ENCODE peak calls at places on chromosomes 2 and 18, in four cellular contexts. One of them, this sample, is unnamed. For H3K36me3 and H3K9me3, the result is how much of the 10 kb centered on the place peaks cover.

GRCh38 chr2:219230201-219230540 is 565 bp downstream of the ANKZF1 start:
- DNase-seq in ovary: no peak
- DNase-seq in WERI-Rb-1: peak
- DNase-seq in heart left ventricle: no peak
- DNase-seq in this sample: peak

GRCh38 chr2:3326871-3327270 is 50.7 kb downstream of the EIPR1 start:
- DNase-seq in ovary: no peak
- DNase-seq in WERI-Rb-1: no peak
- DNase-seq in heart left ventricle: no peak
- DNase-seq in this sample: no peak

GRCh38 chr2:71620116-71620515 is 166.8 kb downstream of the DYSF start:
- DNase-seq in ovary: no peak
- DNase-seq in WERI-Rb-1: no peak
- DNase-seq in heart left ventricle: no peak
- DNase-seq in this sample: no peak

GRCh38 chr2:42513252-42513918 is 19.6 kb upstream of the KCNG3 start:
- DNase-seq in ovary: no peak
- DNase-seq in WERI-Rb-1: peak
- DNase-seq in heart left ventricle: no peak
- DNase-seq in this sample: peak

GRCh38 chr2:47041065-47041464 is 114.0 kb downstream of the STPG4 start:
- DNase-seq in ovary: peak
- DNase-seq in WERI-Rb-1: no peak
- DNase-seq in heart left ventricle: peak
- DNase-seq in this sample: no peak

GRCh38 chr2:98233941-98234340 is 112.3 kb upstream of the CNGA3 start:
- DNase-seq in ovary: no peak
- DNase-seq in WERI-Rb-1: no peak
- DNase-seq in heart left ventricle: no peak
- DNase-seq in this sample: no peak

GRCh38 chr18:44681039-44681595 is 429 bp downstream of the SETBP1 start:
- DNase-seq in ovary: no peak
- DNase-seq in WERI-Rb-1: no peak
- DNase-seq in heart left ventricle: no peak
- DNase-seq in this sample: no peak

GRCh38 chr2:33047939-33048338 is 101.2 kb downstream of the LTBP1 start:
- DNase-seq in ovary: no peak
- DNase-seq in WERI-Rb-1: no peak
- DNase-seq in heart left ventricle: no peak
- DNase-seq in this sample: no peak

DNA sequence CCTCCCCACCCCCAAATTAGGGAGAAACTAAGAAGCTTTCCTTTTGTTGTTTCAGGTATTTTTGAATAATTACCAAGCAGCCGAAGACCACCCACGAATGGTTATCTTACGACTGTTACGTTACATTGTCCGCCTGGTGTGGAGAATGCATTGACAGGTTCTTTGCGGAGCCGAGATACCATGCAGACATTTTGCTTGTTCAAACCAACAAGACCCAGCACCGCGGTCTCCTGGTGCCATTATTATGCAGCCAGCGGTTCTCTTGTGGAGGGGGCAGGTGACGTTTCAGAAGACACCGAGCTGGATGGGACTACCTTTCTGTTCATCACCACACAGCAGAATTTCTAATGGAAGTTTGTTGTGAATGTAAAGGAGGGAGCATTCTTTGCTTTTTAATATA is 43.4 kb downstream of the BCL2L11 start:
- DNase-seq in ovary: no peak
- DNase-seq in WERI-Rb-1: no peak
- DNase-seq in heart left ventricle: no peak
- DNase-seq in this sample: no peak
- H3K36me3 ChIP-seq in ovary: under half
- H3K36me3 ChIP-seq in WERI-Rb-1: under half
- H3K36me3 ChIP-seq in heart left ventricle: under half
- H3K36me3 ChIP-seq in this sample: under half

GRCh38 chr2:54942373-54942772 is 107.9 kb downstream of the RTN4 start:
- DNase-seq in ovary: no peak
- DNase-seq in WERI-Rb-1: no peak
- DNase-seq in heart left ventricle: no peak
- DNase-seq in this sample: no peak
- H3K4me3 ChIP-seq in ovary: no peak
- H3K4me3 ChIP-seq in WERI-Rb-1: no peak
- H3K4me3 ChIP-seq in heart left ventricle: no peak
- H3K4me3 ChIP-seq in this sample: no peak

GRCh38 chr2:59502981-59503380 is 1050.5 kb downstream of the BCL11A start:
- DNase-seq in ovary: no peak
- DNase-seq in WERI-Rb-1: no peak
- DNase-seq in heart left ventricle: no peak
- DNase-seq in this sample: peak
- H3K9me3 ChIP-seq in ovary: under half
- H3K9me3 ChIP-seq in WERI-Rb-1: under half
- H3K9me3 ChIP-seq in heart left ventricle: under half
- H3K9me3 ChIP-seq in this sample: under half

DNA sequence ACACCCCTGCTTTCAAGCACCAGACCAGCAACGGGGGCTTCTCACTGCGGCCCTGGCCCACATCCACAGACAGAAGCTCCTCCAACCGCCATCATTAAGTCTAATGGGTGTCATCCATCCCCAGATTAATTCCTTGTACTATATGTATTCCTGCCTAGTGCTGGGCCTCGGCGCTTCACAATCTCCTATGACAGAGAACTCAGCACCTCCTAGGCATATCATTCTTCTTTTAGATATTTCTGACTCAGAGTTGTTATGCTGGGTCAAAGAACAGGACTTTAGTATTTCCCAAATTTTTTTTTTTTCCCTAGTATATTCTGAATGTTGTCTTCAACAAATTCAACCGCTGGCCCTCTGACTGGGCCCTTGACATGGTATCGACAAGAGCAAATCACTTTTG is 83.2 kb upstream of the TFCP2L1 start:
- DNase-seq in ovary: no peak
- DNase-seq in WERI-Rb-1: no peak
- DNase-seq in heart left ventricle: no peak
- DNase-seq in this sample: no peak
- H3K36me3 ChIP-seq in ovary: under half
- H3K36me3 ChIP-seq in WERI-Rb-1: under half
- H3K36me3 ChIP-seq in heart left ventricle: under half
- H3K36me3 ChIP-seq in this sample: under half

GRCh38 chr18:76450452-76450851 is 44.6 kb downstream of the ZNF516 start:
- DNase-seq in ovary: peak
- DNase-seq in WERI-Rb-1: no peak
- DNase-seq in heart left ventricle: peak
- DNase-seq in this sample: no peak

GRCh38 chr18:76451475-76452331 is 43.3 kb downstream of the ZNF516 start:
- DNase-seq in ovary: peak
- DNase-seq in WERI-Rb-1: peak
- DNase-seq in heart left ventricle: peak
- DNase-seq in this sample: peak

GRCh38 chr18:76450912-76451421 is 44.1 kb downstream of the ZNF516 start:
- DNase-seq in ovary: peak
- DNase-seq in WERI-Rb-1: peak
- DNase-seq in heart left ventricle: peak
- DNase-seq in this sample: peak

GRCh38 chr18:76453057-76453561 is 41.9 kb downstream of the ZNF516 start:
- DNase-seq in ovary: no peak
- DNase-seq in WERI-Rb-1: peak
- DNase-seq in heart left ventricle: peak
- DNase-seq in this sample: no peak

DNA sequence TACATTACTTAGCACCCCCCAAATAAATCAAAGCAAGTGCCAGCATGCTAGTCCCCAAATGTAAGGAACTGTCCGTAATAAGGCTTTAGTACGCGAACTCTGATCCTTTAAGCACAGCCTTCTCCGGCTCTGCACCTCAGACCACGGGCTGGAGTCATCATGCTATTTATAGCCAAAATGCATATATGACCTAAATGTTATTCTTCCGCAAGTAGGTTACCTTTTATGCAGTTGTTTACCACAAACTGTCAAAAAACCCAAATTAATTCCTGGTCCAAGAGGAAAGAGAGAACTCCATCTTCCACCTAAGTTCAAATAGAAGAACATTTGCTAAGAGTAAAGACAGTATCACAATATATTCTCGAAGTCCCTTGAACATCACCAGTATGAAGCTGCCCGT is 42.7 kb downstream of the ZNF516 start:
- DNase-seq in ovary: no peak
- DNase-seq in WERI-Rb-1: peak
- DNase-seq in heart left ventricle: peak
- DNase-seq in this sample: no peak
- H3K4me3 ChIP-seq in ovary: no peak
- H3K4me3 ChIP-seq in WERI-Rb-1: peak
- H3K4me3 ChIP-seq in heart left ventricle: no peak
- H3K4me3 ChIP-seq in this sample: no peak

GRCh38 chr2:79552653-79553052 is 39.8 kb downstream of the CTNNA2 start:
- DNase-seq in ovary: no peak
- DNase-seq in WERI-Rb-1: no peak
- DNase-seq in heart left ventricle: no peak
- DNase-seq in this sample: no peak

GRCh38 chr2:79547568-79547967 is 34.7 kb downstream of the CTNNA2 start:
- DNase-seq in ovary: no peak
- DNase-seq in WERI-Rb-1: no peak
- DNase-seq in heart left ventricle: no peak
- DNase-seq in this sample: no peak
- H3K9me3 ChIP-seq in ovary: under half
- H3K9me3 ChIP-seq in WERI-Rb-1: under half
- H3K9me3 ChIP-seq in heart left ventricle: half or more
- H3K9me3 ChIP-seq in this sample: under half

GRCh38 chr18:28143725-28144124 is 33.2 kb downstream of the CDH2 start:
- DNase-seq in ovary: no peak
- DNase-seq in WERI-Rb-1: no peak
- DNase-seq in heart left ventricle: no peak
- DNase-seq in this sample: no peak
- H3K36me3 ChIP-seq in ovary: under half
- H3K36me3 ChIP-seq in WERI-Rb-1: under half
- H3K36me3 ChIP-seq in heart left ventricle: under half
- H3K36me3 ChIP-seq in this sample: under half

GRCh38 chr2:169363027-169363569 is 764 bp upstream of the LRP2 start:
- DNase-seq in ovary: no peak
- DNase-seq in WERI-Rb-1: no peak
- DNase-seq in heart left ventricle: no peak
- DNase-seq in this sample: peak
- H3K4me3 ChIP-seq in ovary: peak
- H3K4me3 ChIP-seq in WERI-Rb-1: peak
- H3K4me3 ChIP-seq in heart left ventricle: peak
- H3K4me3 ChIP-seq in this sample: no peak

This sample was measured in small intestine.